ENCODE peak calls at places on chromosomes 7 and 10, in seven cellular contexts. B, F, N, P, D, I and T are unnamed samples.

GRCh38 chr7:66503551-66504031 is 125.1 kb upstream of the KCTD7 start:
- DNase-seq in D (no peak), B (no peak), P (no peak), F (no peak), I (no peak), N (no peak), T (no peak)

GRCh38 chr7:95549818-95550529 is 46.3 kb downstream of the PDK4 start:
- DNase-seq in F (peak), B (peak), N (peak), I (no peak), P (no peak), D (no peak), T (peak)

GRCh38 chr7:144027974-144028373 is 20.8 kb upstream of the OR2A5 start:
- DNase-seq in I (no peak), F (no peak), B (no peak), P (no peak), N (no peak), D (no peak), T (no peak)

GRCh38 chr10:27537166-27537565 is 33.1 kb downstream of the RAB18 start:
- DNase-seq in N (no peak), D (no peak), I (no peak), B (no peak), F (no peak), P (no peak), T (no peak)

GRCh38 chr10:22573820-22574569 is 140.4 kb downstream of the PIP4K2A start:
- DNase-seq in F (peak), N (peak), I (peak), P (no peak), B (peak), D (no peak), T (peak)

GRCh38 chr10:91598211-91598981 is 34.5 kb downstream of the PPP1R3C start:
- DNase-seq in B (peak), I (no peak), F (peak), N (peak), D (no peak), P (no peak), T (peak)

GRCh38 chr10:70575874-70576802 is 26.4 kb downstream of the PRF1 start:
- DNase-seq in D (no peak), N (peak), B (no peak), I (no peak), F (peak), P (no peak), T (peak)

GRCh38 chr7:132309102-132309805 is 267.0 kb downstream of the PLXNA4 start:
- DNase-seq in F (no peak), D (no peak), B (no peak), N (no peak), I (no peak), P (no peak), T (no peak)

GRCh38 chr7:70570961-70571360 is 561.0 kb upstream of the GALNT17 start:
- DNase-seq in I (no peak), D (no peak), P (no peak), F (no peak), B (no peak), N (no peak), T (no peak)

GRCh38 chr7:151140826-151141225 is 26.7 kb downstream of the GBX1 start:
- DNase-seq in B (no peak), P (no peak), F (no peak), N (no peak), I (no peak), D (no peak), T (no peak)

GRCh38 chr10:71817831-71818268 is 33.2 kb downstream of the PSAP start:
- DNase-seq in B (no peak), N (no peak), P (no peak), F (no peak), D (no peak), I (no peak), T (no peak)

GRCh38 chr10:20990604-20991003 is 93.5 kb upstream of the NEBL start:
- DNase-seq in P (no peak), D (no peak), B (no peak), N (peak), I (no peak), F (peak), T (peak)

GRCh38 chr10:43824934-43825333 is 176.3 kb upstream of the ZNF32 start:
- DNase-seq in F (no peak), B (peak), I (no peak), N (peak), D (no peak), P (no peak), T (no peak)

GRCh38 chr10:52004342-52004949 is 305.1 kb upstream of the CSTF2T start:
- DNase-seq in N (peak), D (peak), B (peak), I (no peak), F (peak), P (no peak), T (peak)

GRCh38 chr7:115417662-115418061 is 495.8 kb downstream of the MDFIC start:
- DNase-seq in B (no peak), D (no peak), N (no peak), I (no peak), F (no peak), P (peak), T (peak)
- H3K27ac ChIP-seq in B (no peak), D (no peak), N (no peak), I (no peak), F (no peak), P (no peak), T (no peak)

GRCh38 chr7:36317276-36317675 is 72.4 kb upstream of the ANLN start:
- DNase-seq in I (no peak), B (no peak), N (no peak), D (no peak), F (no peak), P (no peak), T (peak)
- H4K8ac ChIP-seq in I (no peak), B (no peak), N (no peak), D (no peak), F (no peak), P (no peak), T (no peak)

GRCh38 chr10:17354781-17355180 is 99.6 kb downstream of the ST8SIA6 start:
- DNase-seq in D (no peak), N (no peak), I (no peak), B (no peak), P (no peak), F (no peak), T (no peak)

GRCh38 chr10:17358461-17358860 is 95.9 kb downstream of the ST8SIA6 start:
- DNase-seq in N (no peak), B (no peak), D (no peak), F (no peak), P (no peak), I (no peak), T (no peak)

GRCh38 chr10:17356820-17357219 is 97.6 kb downstream of the ST8SIA6 start:
- DNase-seq in F (no peak), I (no peak), D (no peak), N (no peak), B (no peak), P (no peak), T (no peak)

GRCh38 chr10:17353568-17353967 is 100.8 kb downstream of the ST8SIA6 start:
- DNase-seq in B (peak), N (no peak), P (no peak), D (no peak), F (peak), I (no peak), T (no peak)

GRCh38 chr10:17357781-17358180 is 96.6 kb downstream of the ST8SIA6 start:
- DNase-seq in B (no peak), D (no peak), I (no peak), N (no peak), P (no peak), F (no peak), T (no peak)
- H3K27ac ChIP-seq in B (no peak), D (no peak), I (no peak), N (no peak), P (no peak), F (peak), T (no peak)

DNA sequence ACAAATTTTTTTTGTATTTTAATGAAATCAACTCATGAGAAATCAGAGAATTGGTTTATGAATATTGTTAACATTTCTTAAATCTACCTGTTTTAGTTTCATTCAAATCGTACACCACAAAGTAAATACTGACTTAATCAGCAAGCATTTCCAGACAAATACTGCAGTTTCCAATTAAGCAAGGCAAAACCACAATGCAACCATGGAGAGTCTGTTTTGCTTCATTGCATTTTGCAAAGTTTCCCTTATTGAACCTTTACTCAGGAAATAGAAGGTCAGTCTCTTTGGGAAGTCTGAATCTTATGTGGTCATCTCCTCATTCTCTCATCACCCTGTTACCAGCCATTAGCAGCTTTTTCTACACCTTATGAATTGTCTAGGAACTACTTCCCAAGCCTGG is 400.5 kb downstream of the IPMK start:
- DNase-seq in P (no peak), F (no peak), B (no peak), D (no peak), N (no peak), I (no peak), T (no peak)
- H4K8ac ChIP-seq in P (no peak), F (no peak), B (no peak), D (no peak), N (no peak), I (no peak), T (no peak)

DNA sequence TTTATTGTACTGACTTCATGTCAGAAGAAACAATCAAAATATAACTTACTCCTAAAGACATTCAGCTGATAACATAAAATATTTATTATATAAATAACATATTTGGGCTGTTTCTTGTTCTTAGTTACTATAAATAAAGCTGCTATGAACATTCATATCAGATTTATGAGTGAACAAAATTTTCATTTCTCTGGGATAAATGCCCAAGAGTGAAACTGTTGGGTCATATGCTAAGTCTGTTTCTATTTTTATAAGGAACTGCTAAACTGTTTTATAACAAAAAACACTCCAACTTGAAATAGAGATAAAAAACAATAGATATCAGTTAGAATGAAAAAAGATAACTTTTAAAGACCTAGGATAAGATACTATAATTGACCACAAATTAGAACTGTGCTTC is 26.5 kb upstream of the CC2D2B start:
- DNase-seq in B (no peak), F (no peak), I (no peak), D (no peak), P (no peak), N (no peak), T (no peak)
- H3K27ac ChIP-seq in B (no peak), F (no peak), I (no peak), D (no peak), P (no peak), N (no peak), T (no peak)